ENCODE peak calls at places on chromosomes 4 and X, in ten cellular contexts. One of them, this sample, is unnamed.

GRCh38 chr4:1154126-1154522 is 18.3 kb downstream of the SPON2 start:
- DNase-seq in GM23338: no peak
- DNase-seq in IMR-90: no peak
- DNase-seq in NCI-H2081: no peak
- DNase-seq in smooth muscle cell of the brain vasculature: no peak
- DNase-seq in stimulated activated CD8-positive, alpha-beta memory T cell treated with anti-CD3 and anti-CD28 coated beads, Interleukin-4, amount 100 ng/mL, for 1 hour: no peak
- DNase-seq in stimulated activated CD4-positive, alpha-beta T cell treated with anti-CD3 and anti-CD28 coated beads, Interleukin-12 subunit alpha, Interleukin-12 subunit beta, amount 100 ng/mL, for 24 hours: no peak
- DNase-seq in nephron progenitor cell: no peak
- DNase-seq in NCI-H2107: no peak
- DNase-seq in AG09319: no peak
- DNase-seq in this sample: no peak

GRCh38 chr4:157821814-157822213 is 351.0 kb downstream of the GASK1B start:
- DNase-seq in nephron progenitor cell: no peak
- DNase-seq in IMR-90: no peak
- DNase-seq in smooth muscle cell of the brain vasculature: no peak
- DNase-seq in NCI-H2107: no peak
- DNase-seq in NCI-H2081: no peak
- DNase-seq in GM23338: no peak
- DNase-seq in AG09319: no peak
- DNase-seq in stimulated activated CD4-positive, alpha-beta T cell treated with anti-CD3 and anti-CD28 coated beads, Interleukin-12 subunit alpha, Interleukin-12 subunit beta, amount 100 ng/mL, for 24 hours: no peak
- DNase-seq in stimulated activated CD8-positive, alpha-beta memory T cell treated with anti-CD3 and anti-CD28 coated beads, Interleukin-4, amount 100 ng/mL, for 1 hour: no peak
- DNase-seq in this sample: no peak

GRCh38 chr4:162640152-162640551 is 476.4 kb upstream of the FSTL5 start:
- DNase-seq in IMR-90: no peak
- DNase-seq in NCI-H2081: no peak
- DNase-seq in stimulated activated CD8-positive, alpha-beta memory T cell treated with anti-CD3 and anti-CD28 coated beads, Interleukin-4, amount 100 ng/mL, for 1 hour: no peak
- DNase-seq in smooth muscle cell of the brain vasculature: no peak
- DNase-seq in AG09319: no peak
- DNase-seq in nephron progenitor cell: no peak
- DNase-seq in stimulated activated CD4-positive, alpha-beta T cell treated with anti-CD3 and anti-CD28 coated beads, Interleukin-12 subunit alpha, Interleukin-12 subunit beta, amount 100 ng/mL, for 24 hours: no peak
- DNase-seq in GM23338: no peak
- DNase-seq in NCI-H2107: no peak
- DNase-seq in this sample: no peak

GRCh38 chr4:168636506-168637176 is 139.8 kb downstream of the PALLD start:
- DNase-seq in IMR-90: peak
- DNase-seq in stimulated activated CD4-positive, alpha-beta T cell treated with anti-CD3 and anti-CD28 coated beads, Interleukin-12 subunit alpha, Interleukin-12 subunit beta, amount 100 ng/mL, for 24 hours: no peak
- DNase-seq in NCI-H2107: no peak
- DNase-seq in NCI-H2081: no peak
- DNase-seq in AG09319: no peak
- DNase-seq in smooth muscle cell of the brain vasculature: no peak
- DNase-seq in GM23338: no peak
- DNase-seq in stimulated activated CD8-positive, alpha-beta memory T cell treated with anti-CD3 and anti-CD28 coated beads, Interleukin-4, amount 100 ng/mL, for 1 hour: no peak
- DNase-seq in nephron progenitor cell: no peak
- DNase-seq in this sample: no peak

GRCh38 chr4:139872274-139872673 is 206.7 kb downstream of the MGST2 start:
- DNase-seq in stimulated activated CD8-positive, alpha-beta memory T cell treated with anti-CD3 and anti-CD28 coated beads, Interleukin-4, amount 100 ng/mL, for 1 hour: no peak
- DNase-seq in GM23338: no peak
- DNase-seq in NCI-H2107: no peak
- DNase-seq in smooth muscle cell of the brain vasculature: peak
- DNase-seq in nephron progenitor cell: no peak
- DNase-seq in IMR-90: peak
- DNase-seq in AG09319: peak
- DNase-seq in NCI-H2081: no peak
- DNase-seq in stimulated activated CD4-positive, alpha-beta T cell treated with anti-CD3 and anti-CD28 coated beads, Interleukin-12 subunit alpha, Interleukin-12 subunit beta, amount 100 ng/mL, for 24 hours: no peak
- DNase-seq in this sample: peak

GRCh38 chr4:116122131-116122530 is 963.2 kb downstream of the TRAM1L1 start:
- DNase-seq in smooth muscle cell of the brain vasculature: no peak
- DNase-seq in GM23338: no peak
- DNase-seq in nephron progenitor cell: no peak
- DNase-seq in stimulated activated CD4-positive, alpha-beta T cell treated with anti-CD3 and anti-CD28 coated beads, Interleukin-12 subunit alpha, Interleukin-12 subunit beta, amount 100 ng/mL, for 24 hours: no peak
- DNase-seq in AG09319: no peak
- DNase-seq in IMR-90: no peak
- DNase-seq in NCI-H2107: no peak
- DNase-seq in stimulated activated CD8-positive, alpha-beta memory T cell treated with anti-CD3 and anti-CD28 coated beads, Interleukin-4, amount 100 ng/mL, for 1 hour: no peak
- DNase-seq in NCI-H2081: no peak
- DNase-seq in this sample: no peak

GRCh38 chr4:87019898-87020297 is 85.1 kb downstream of the AFF1 start:
- DNase-seq in smooth muscle cell of the brain vasculature: no peak
- DNase-seq in stimulated activated CD8-positive, alpha-beta memory T cell treated with anti-CD3 and anti-CD28 coated beads, Interleukin-4, amount 100 ng/mL, for 1 hour: no peak
- DNase-seq in stimulated activated CD4-positive, alpha-beta T cell treated with anti-CD3 and anti-CD28 coated beads, Interleukin-12 subunit alpha, Interleukin-12 subunit beta, amount 100 ng/mL, for 24 hours: no peak
- DNase-seq in NCI-H2081: no peak
- DNase-seq in IMR-90: no peak
- DNase-seq in AG09319: no peak
- DNase-seq in GM23338: no peak
- DNase-seq in nephron progenitor cell: no peak
- DNase-seq in NCI-H2107: no peak
- DNase-seq in this sample: no peak

GRCh38 chr4:3433138-3433869 is 8.5 kb upstream of the HGFAC start:
- DNase-seq in NCI-H2081: no peak
- DNase-seq in GM23338: no peak
- DNase-seq in IMR-90: no peak
- DNase-seq in smooth muscle cell of the brain vasculature: no peak
- DNase-seq in NCI-H2107: no peak
- DNase-seq in AG09319: no peak
- DNase-seq in stimulated activated CD8-positive, alpha-beta memory T cell treated with anti-CD3 and anti-CD28 coated beads, Interleukin-4, amount 100 ng/mL, for 1 hour: no peak
- DNase-seq in stimulated activated CD4-positive, alpha-beta T cell treated with anti-CD3 and anti-CD28 coated beads, Interleukin-12 subunit alpha, Interleukin-12 subunit beta, amount 100 ng/mL, for 24 hours: no peak
- DNase-seq in nephron progenitor cell: no peak
- DNase-seq in this sample: no peak

GRCh38 chrX:134898450-134898849 is 92.3 kb upstream of the SMIM10 start:
- DNase-seq in smooth muscle cell of the brain vasculature: no peak
- DNase-seq in NCI-H2107: no peak
- DNase-seq in NCI-H2081: no peak
- DNase-seq in AG09319: no peak
- DNase-seq in IMR-90: peak
- DNase-seq in stimulated activated CD4-positive, alpha-beta T cell treated with anti-CD3 and anti-CD28 coated beads, Interleukin-12 subunit alpha, Interleukin-12 subunit beta, amount 100 ng/mL, for 24 hours: no peak
- DNase-seq in GM23338: no peak
- DNase-seq in nephron progenitor cell: no peak
- DNase-seq in stimulated activated CD8-positive, alpha-beta memory T cell treated with anti-CD3 and anti-CD28 coated beads, Interleukin-4, amount 100 ng/mL, for 1 hour: no peak
- DNase-seq in this sample: no peak